ENCODE peak calls at places on chromosomes 12 and 14, in four cellular contexts. W, F, C and K are unnamed samples.

GRCh38 chr12:13630354-13630753 is 351.0 kb downstream of the GRIN2B start:
- DNase-seq in W (no peak), F (no peak), C (no peak), K (no peak)

GRCh38 chr12:50677858-50678257 is 86.0 kb upstream of the ATF1 start:
- DNase-seq in W (no peak), F (no peak), C (no peak), K (no peak)

GRCh38 chr12:9669534-9669933 is at the start of gene CLEC2D:
- DNase-seq in W (no peak), F (peak; percentile 95), C (no peak), K (no peak)

GRCh38 chr12:83841620-83842019 is 1071.0 kb downstream of the SLC6A15 start:
- DNase-seq in W (no peak), F (no peak), C (no peak), K (no peak)

GRCh38 chr14:32430326-32430725 is 101.2 kb downstream of the AKAP6 start:
- DNase-seq in W (no peak), F (no peak), C (no peak), K (no peak)

GRCh38 chr12:122527478-122527944 is 462 bp downstream of the KNTC1 start:
- DNase-seq in W (peak; percentile 25), F (no peak), C (no peak), K (no peak)

GRCh38 chr14:75390183-75390582 is 37.6 kb upstream of the JDP2 start:
- DNase-seq in W (no peak), F (no peak), C (no peak), K (no peak)

GRCh38 chr12:49867580-49868341 is 24.9 kb upstream of the BCDIN3D start:
- DNase-seq in W (no peak), F (no peak), C (no peak), K (peak; percentile 24)

GRCh38 chr14:73237219-73237785 is at the start of gene PAPLN:
- DNase-seq in W (peak; percentile 29), F (no peak), C (no peak), K (peak; percentile 77)

GRCh38 chr12:42091769-42092168 is 52.9 kb downstream of the GXYLT1 start:
- DNase-seq in W (no peak), F (no peak), C (no peak), K (no peak)

GRCh38 chr14:106268013-106268727 is 741.8 kb downstream of the TMEM121 start:
- DNase-seq in W (peak; percentile 17), F (no peak), C (no peak), K (no peak)

GRCh38 chr14:77110286-77110685 is 12.2 kb downstream of the CIPC start:
- DNase-seq in W (no peak), F (no peak), C (no peak), K (no peak)

GRCh38 chr14:30906752-30907658 is 32.6 kb downstream of the COCH start:
- DNase-seq in W (no peak), F (no peak), C (peak; percentile 58), K (no peak)
- TF ChIP-seq HDAC6 in W (no peak), F (no peak), C (no peak), K (no peak)

GRCh38 chr14:104977681-104978647 is at the start of gene AHNAK2:
- DNase-seq in W (peak; percentile 88), F (no peak), C (peak; percentile 69), K (peak; percentile 59)
- TF ChIP-seq HDAC6 in W (no peak), F (no peak), C (no peak), K (no peak)

GRCh38 chr12:109571773-109572505 is 1.4 kb downstream of the MMAB start:
- DNase-seq in W (no peak), F (no peak), C (no peak), K (no peak)

GRCh38 chr12:109568486-109568885 is 4.8 kb downstream of the MMAB start:
- DNase-seq in W (no peak), F (no peak), C (no peak), K (no peak)

GRCh38 chr12:109566424-109566823 is 6.9 kb downstream of the MMAB start:
- DNase-seq in W (no peak), F (no peak), C (no peak), K (no peak)

GRCh38 chr12:109567296-109567695 is 6.0 kb downstream of the MMAB start:
- DNase-seq in W (no peak), F (no peak), C (no peak), K (no peak)

DNA sequence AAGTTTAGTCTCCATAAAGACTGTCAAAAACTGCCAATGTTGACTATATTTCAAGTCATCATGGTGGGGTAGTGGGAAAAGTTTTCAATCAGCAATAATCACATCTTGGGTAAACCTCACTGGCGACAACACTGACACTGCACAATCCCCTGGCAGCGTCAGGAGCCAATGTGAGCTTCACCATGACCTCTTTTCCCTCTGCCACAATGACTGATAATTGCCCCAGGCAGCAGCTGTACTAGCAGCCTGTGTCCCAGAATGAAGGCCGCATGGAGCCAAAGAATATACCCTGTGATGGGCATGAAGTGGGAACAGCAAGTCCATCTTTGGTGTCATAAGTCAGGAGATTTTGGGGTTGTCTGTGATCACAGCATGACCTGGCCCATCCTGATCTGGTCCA is 5.3 kb downstream of the MMAB start:
- DNase-seq in W (no peak), F (no peak), C (no peak), K (no peak)
- TF ChIP-seq HDAC6 in W (no peak), F (no peak), C (no peak), K (no peak)

DNA sequence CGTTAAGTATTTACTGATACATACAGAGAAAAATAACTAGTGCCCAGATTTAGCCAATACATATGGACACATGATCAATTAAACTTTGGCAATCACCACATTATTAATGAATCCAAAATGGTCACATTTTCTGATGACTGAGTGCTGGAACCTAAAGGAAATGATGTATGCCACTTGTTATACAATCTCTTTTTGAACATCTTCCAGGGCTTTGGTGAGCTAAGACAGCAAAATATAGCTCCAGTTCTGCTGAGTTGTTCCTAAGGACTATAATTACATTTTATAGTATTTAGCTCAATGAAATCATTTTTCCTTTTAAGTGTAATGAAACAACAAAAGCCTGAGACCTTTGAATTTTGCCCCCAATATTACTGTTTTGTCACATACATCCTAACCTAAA is 329.1 kb upstream of the ATP2B1 start:
- DNase-seq in W (no peak), F (no peak), C (no peak), K (no peak)
- TF ChIP-seq HDAC6 in W (no peak), F (no peak), C (no peak), K (no peak)

GRCh38 chr12:28517101-28517500 is 326.8 kb downstream of the CCDC91 start:
- DNase-seq in W (no peak), F (no peak), C (no peak), K (no peak)
- TF ChIP-seq HDAC6 in W (no peak), F (no peak), C (no peak), K (no peak)

DNA sequence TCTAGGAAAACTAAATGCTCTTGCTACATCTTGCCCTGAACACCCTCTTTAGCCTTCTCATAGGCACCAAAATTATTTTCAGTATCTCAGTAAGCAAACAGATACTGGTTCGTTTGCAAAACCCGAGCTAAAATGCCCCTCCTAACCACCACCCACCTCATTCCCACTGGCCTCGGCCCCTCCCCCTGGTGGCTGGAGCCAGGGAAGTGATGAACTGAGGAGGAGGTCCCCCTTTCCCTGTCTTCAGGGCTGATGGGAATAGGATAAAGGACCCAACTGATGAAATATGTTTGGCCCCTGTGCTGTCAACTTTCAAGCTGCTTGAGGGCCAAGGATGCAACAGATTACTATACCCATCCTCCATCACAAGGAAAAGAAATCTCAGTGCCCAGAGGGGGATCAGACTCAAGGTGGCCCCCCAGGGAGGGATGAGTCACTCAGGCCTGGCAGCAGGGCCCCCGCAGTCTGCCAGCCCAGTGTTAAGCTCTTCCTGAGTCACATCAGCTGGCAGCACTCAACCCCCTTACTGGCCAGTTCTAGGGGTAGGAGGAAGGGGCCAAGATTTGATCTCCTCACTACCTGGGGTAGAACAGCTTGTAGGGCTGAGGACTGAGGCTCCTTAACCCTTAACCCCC is 1.7 kb downstream of the ANKRD52 start:
- DNase-seq in W (no peak), F (no peak), C (no peak), K (no peak)
- TF ChIP-seq HDAC6 in W (no peak), F (no peak), C (no peak), K (no peak)

GRCh38 chr12:14910090-14910915 is 24.6 kb upstream of the MGP start:
- DNase-seq in W (no peak), F (no peak), C (no peak), K (no peak)
- TF ChIP-seq HDAC6 in W (no peak), F (no peak), C (no peak), K (no peak)

GRCh38 chr12:69623970-69624369 is 13.3 kb upstream of the LRRC10 start:
- DNase-seq in W (peak; percentile 71), F (no peak), C (no peak), K (no peak)
- TF ChIP-seq HDAC6 in W (no peak), F (no peak), C (no peak), K (no peak)